ENCODE peak calls at places on chromosome 9, in five cellular contexts. Q, B, P, Y and S are unnamed samples. For H3K4me1, the result is how much of the 10 kb centered on the place peaks cover.

GRCh38 chr9:3875371-3876132 is 349.8 kb upstream of the RFX3 start:
- DNase-seq in Q (peak), B (no peak), P (no peak), Y (no peak), S (peak)

GRCh38 chr9:8895498-8896224 is 1096.1 kb upstream of the DMAC1 start:
- DNase-seq in Q (no peak), B (peak), P (peak), Y (peak), S (peak)

GRCh38 chr9:129506892-129507291 is 114.0 kb downstream of the C9orf50 start:
- DNase-seq in Q (no peak), B (no peak), P (no peak), Y (peak), S (peak)

GRCh38 chr9:70491798-70492736 is 77.6 kb upstream of the KLF9 start:
- DNase-seq in Q (peak), B (no peak), P (no peak), Y (no peak), S (no peak)

GRCh38 chr9:127144670-127145458 is 22.4 kb upstream of the ANGPTL2 start:
- DNase-seq in Q (no peak), B (no peak), P (no peak), Y (no peak), S (no peak)

GRCh38 chr9:99427252-99427651 is 205.2 kb downstream of the SEC61B start:
- DNase-seq in Q (no peak), B (no peak), P (no peak), Y (no peak), S (no peak)

GRCh38 chr9:99046068-99046467 is 58.8 kb upstream of the TGFBR1 start:
- DNase-seq in Q (no peak), B (no peak), P (no peak), Y (no peak), S (no peak)

GRCh38 chr9:117343416-117343815 is 71.4 kb downstream of the ASTN2 start:
- DNase-seq in Q (no peak), B (no peak), P (no peak), Y (no peak), S (peak)

GRCh38 chr9:124354364-124355031 is 60.7 kb downstream of the PSMB7 start:
- DNase-seq in Q (no peak), B (no peak), P (no peak), Y (no peak), S (no peak)

GRCh38 chr9:125700791-125701190 is 6.2 kb downstream of the MAPKAP1 start:
- DNase-seq in Q (no peak), B (no peak), P (no peak), Y (peak), S (peak)

GRCh38 chr9:78146241-78146640 is 89.6 kb upstream of the CEP78 start:
- DNase-seq in Q (no peak), B (no peak), P (no peak), Y (no peak), S (no peak)

GRCh38 chr9:121819511-121820231 is 168.2 kb downstream of the DAB2IP start:
- DNase-seq in Q (no peak), B (peak), P (peak), Y (peak), S (peak)

GRCh38 chr9:16154570-16155078 is 601.8 kb downstream of the CCDC171 start:
- DNase-seq in Q (peak), B (peak), P (peak), Y (peak), S (peak)

GRCh38 chr9:131732061-131732526 is 7.8 kb downstream of the RAPGEF1 start:
- DNase-seq in Q (peak), B (no peak), P (no peak), Y (no peak), S (peak)
- H3K4me1 ChIP-seq in Q (half or more), B (under half), P (half or more), Y (half or more), S (half or more)

DNA sequence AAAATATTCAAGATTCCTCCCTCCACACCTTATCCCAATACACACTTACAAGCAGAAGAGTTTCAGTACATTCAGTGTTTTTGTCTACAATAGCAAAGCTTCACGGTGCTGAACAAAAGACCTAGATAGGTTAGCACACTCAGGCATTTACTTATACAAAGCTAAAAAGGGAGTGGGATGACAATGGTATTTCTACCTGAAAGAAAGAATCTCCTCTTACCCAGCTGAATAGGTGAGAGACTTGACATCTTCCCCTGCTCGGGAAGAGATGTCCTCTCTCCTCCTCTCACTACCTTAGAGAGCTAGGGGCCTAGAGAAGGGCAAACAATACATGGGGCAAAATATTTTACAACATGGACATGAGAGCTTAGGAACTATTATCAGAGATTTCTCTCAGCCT is 38.5 kb upstream of the RNF38 start:
- DNase-seq in Q (no peak), B (no peak), P (no peak), Y (peak), S (no peak)
- H3K27ac ChIP-seq in Q (no peak), B (peak), P (no peak), Y (no peak), S (no peak)

GRCh38 chr9:104774831-104775573 is 11.1 kb downstream of the NIPSNAP3B start:
- DNase-seq in Q (no peak), B (no peak), P (peak), Y (no peak), S (no peak)

GRCh38 chr9:104778802-104779201 is 14.9 kb downstream of the NIPSNAP3B start:
- DNase-seq in Q (no peak), B (no peak), P (no peak), Y (no peak), S (no peak)

GRCh38 chr9:104775574-104775936 is 11.6 kb downstream of the NIPSNAP3B start:
- DNase-seq in Q (no peak), B (no peak), P (no peak), Y (no peak), S (no peak)

GRCh38 chr9:104775961-104776360 is 12.0 kb downstream of the NIPSNAP3B start:
- DNase-seq in Q (no peak), B (no peak), P (no peak), Y (no peak), S (no peak)

GRCh38 chr9:104776787-104777186 is 12.9 kb downstream of the NIPSNAP3B start:
- DNase-seq in Q (no peak), B (no peak), P (no peak), Y (no peak), S (peak)
- TF ChIP-seq EZH2phosphoT487 in Q (no peak), B (no peak), P (no peak), Y (no peak), S (no peak)

GRCh38 chr9:137198748-137199276 is 1.7 kb downstream of the TPRN start:
- DNase-seq in Q (no peak), B (no peak), P (no peak), Y (no peak), S (no peak)
- H3K4me1 ChIP-seq in Q (under half), B (under half), P (under half), Y (under half), S (under half)